ENCODE peak calls at places on chromosomes 12 and 14, in six cellular contexts. B is colonic mucosa, U is Caco-2, G is hepatocyte, P is lower leg skin, Z is mesendoderm. T is an unnamed sample.

GRCh38 chr14:67370830-67371229 is 10.7 kb downstream of the EIF2S1 start:
- DNase-seq in Z (no peak), B (no peak), G (no peak), P (no peak), U (no peak), T (no peak)

GRCh38 chr12:31922341-31923062 is 36.7 kb upstream of the RESF1 start:
- DNase-seq in U (no peak), G (no peak), P (no peak), B (no peak), Z (peak), T (no peak)

GRCh38 chr12:92136883-92137582 is 8.6 kb downstream of the BTG1 start:
- DNase-seq in U (no peak), G (peak), P (no peak), B (no peak), Z (no peak), T (peak)

GRCh38 chr12:52899338-52900035 is 5.4 kb downstream of the KRT8 start:
- DNase-seq in P (no peak), G (no peak), Z (no peak), B (no peak), U (no peak), T (peak)

GRCh38 chr12:41334390-41334789 is 146.3 kb downstream of the PDZRN4 start:
- DNase-seq in B (no peak), U (no peak), P (no peak), Z (peak), G (no peak), T (no peak)

GRCh38 chr12:42932937-42933336 is 343.4 kb upstream of the PRICKLE1 start:
- DNase-seq in U (no peak), Z (peak), P (no peak), B (no peak), G (no peak), T (no peak)

GRCh38 chr14:57979376-57980048 is 113.6 kb upstream of the SLC35F4 start:
- DNase-seq in P (no peak), U (no peak), G (no peak), Z (no peak), B (no peak), T (no peak)

GRCh38 chr14:67517083-67517482 is 16.0 kb upstream of the PLEKHH1 start:
- DNase-seq in U (no peak), P (no peak), Z (peak), B (no peak), G (peak), T (peak)

GRCh38 chr12:24555730-24556129 is 393.2 kb downstream of the BCAT1 start:
- DNase-seq in U (no peak), B (no peak), P (no peak), G (no peak), Z (peak), T (no peak)

GRCh38 chr12:67789266-67789665 is 140.7 kb downstream of the DYRK2 start:
- DNase-seq in U (no peak), G (no peak), Z (no peak), B (no peak), P (no peak), T (no peak)

GRCh38 chr12:111455448-111456320 is 50.0 kb downstream of the SH2B3 start:
- DNase-seq in P (no peak), B (no peak), G (no peak), U (no peak), Z (peak), T (no peak)

GRCh38 chr12:117084405-117085317 is 14.6 kb downstream of the TESC start:
- DNase-seq in U (no peak), B (no peak), G (no peak), Z (no peak), P (no peak), T (no peak)

GRCh38 chr12:47824198-47824597 is 4.5 kb upstream of the HDAC7 start:
- DNase-seq in G (no peak), U (no peak), B (no peak), Z (no peak), P (no peak), T (no peak)

DNA sequence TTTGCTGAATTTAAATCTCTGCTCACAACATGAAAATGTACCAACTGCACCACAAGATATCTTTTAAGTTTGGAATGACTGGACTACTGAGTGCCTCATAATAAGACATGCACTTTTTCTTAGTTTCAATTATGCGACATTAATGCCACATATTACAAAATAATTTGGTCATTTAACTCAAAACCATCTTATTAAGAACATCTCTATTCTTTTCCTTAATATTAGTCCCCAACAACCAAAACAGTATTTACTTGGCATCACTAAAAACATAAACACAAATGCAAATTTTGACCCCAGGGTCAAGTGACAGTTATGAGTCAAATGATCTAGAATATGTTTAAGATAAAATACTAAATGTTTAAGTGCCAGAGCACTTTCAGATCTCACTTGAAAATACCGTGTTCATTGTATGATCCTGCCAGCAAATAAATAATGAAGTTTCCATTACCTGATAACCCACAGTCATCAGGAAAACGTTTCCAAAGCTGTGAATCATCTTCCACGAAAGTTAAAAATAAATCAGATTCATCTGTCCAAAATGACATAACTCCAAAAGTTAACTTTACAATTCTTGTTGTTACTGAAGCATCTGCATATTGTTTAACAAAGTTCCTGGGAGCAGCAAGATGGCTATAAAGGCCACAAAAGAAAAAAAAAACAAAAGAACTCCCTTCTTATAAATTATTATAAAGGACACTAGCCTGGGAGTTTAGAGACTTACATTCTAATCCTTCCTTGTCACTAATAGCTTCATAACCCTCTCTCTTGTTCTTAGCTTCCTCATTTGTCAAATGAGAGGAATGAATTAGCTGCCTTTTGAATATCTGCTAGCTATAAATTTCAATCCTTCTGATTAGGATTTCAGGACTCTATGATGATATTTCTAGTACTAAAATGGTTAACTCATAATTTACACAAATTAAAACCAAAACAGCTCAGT is 30.5 kb upstream of the AP4S1 start:
- DNase-seq in Z (no peak), U (no peak), P (no peak), G (no peak), B (no peak), T (no peak)
- H3K4me3 ChIP-seq in Z (no peak), U (no peak), P (no peak), G (no peak), B (no peak), T (no peak)

GRCh38 chr12:80442426-80443222 is 1.4 kb upstream of the PTPRQ start:
- DNase-seq in B (no peak), G (peak), Z (peak), P (no peak), U (peak), T (no peak)
- H3K4me3 ChIP-seq in B (no peak), G (no peak), Z (no peak), P (no peak), U (no peak), T (no peak)

GRCh38 chr14:23181946-23182345 is 1.5 kb downstream of the SLC7A8 start:
- DNase-seq in Z (no peak), P (no peak), B (no peak), G (no peak), U (no peak), T (no peak)
- H3K4me3 ChIP-seq in Z (peak), P (no peak), B (peak), G (peak), U (peak), T (no peak)

GRCh38 chr14:104980601-104981531 is 2.7 kb upstream of the AHNAK2 start:
- DNase-seq in P (no peak), U (no peak), Z (no peak), G (peak), B (peak), T (no peak)

GRCh38 chr14:104977681-104978647 is at the start of gene AHNAK2:
- DNase-seq in G (peak), U (peak), Z (peak), P (no peak), B (peak), T (peak)

GRCh38 chr14:104977008-104977680 is 1.0 kb downstream of the AHNAK2 start:
- DNase-seq in G (peak), P (no peak), B (no peak), U (no peak), Z (no peak), T (no peak)

GRCh38 chr14:104979758-104980591 is 1.8 kb upstream of the AHNAK2 start:
- DNase-seq in B (peak), G (peak), Z (no peak), P (no peak), U (no peak), T (no peak)

DNA sequence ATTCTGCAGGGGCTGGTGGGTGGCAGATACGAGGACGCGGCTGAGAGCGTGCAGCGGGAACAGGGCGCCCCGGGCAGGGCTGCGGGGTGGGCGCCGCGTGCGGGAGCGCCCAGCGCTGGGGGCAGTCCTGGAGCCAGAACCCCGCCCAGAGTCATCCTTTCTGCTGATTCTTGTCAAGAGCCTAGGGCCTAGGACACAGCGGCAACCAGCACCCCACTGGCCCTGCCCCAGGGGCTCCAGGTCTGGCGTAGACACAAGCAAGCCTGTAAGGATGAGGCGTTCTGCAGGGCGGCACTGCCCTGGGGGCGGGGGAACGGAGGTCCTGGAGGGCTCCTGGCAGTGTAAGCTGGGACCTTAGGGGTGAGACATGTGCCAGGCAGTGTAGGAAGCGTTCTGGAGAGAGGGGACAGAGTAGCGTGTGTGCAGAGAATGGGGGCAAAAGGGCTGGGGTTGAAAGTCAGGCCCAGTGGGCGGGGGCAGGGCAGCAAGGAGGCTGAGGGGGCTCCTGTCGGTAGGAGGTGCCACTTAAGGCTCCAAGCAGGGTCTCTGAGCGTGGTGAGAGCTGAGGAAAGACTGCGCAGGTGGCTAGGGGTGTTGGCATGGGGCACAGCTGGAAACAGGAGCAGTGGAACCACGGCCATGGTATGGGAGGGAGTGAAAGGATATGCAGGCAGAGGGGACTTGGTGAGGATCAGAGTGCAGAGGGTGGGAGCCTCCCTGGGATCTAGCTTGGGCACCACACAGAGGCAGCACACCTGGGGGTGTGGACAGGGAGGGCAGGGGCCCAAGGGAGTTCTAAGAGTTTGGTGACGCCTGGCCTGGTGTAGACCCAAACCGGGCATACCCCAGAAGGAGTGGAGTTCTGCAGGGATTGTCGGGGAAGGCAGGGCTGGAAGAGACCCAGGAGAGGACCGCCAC is 859 bp upstream of the AHNAK2 start:
- DNase-seq in P (no peak), Z (no peak), B (peak), U (no peak), G (peak), T (no peak)
- H3K4me3 ChIP-seq in P (no peak), Z (no peak), B (peak), U (peak), G (peak), T (no peak)

GRCh38 chr12:102444707-102445106 is 35.7 kb downstream of the IGF1 start:
- DNase-seq in G (no peak), Z (no peak), P (no peak), B (no peak), U (no peak), T (no peak)
- H3K4me3 ChIP-seq in G (no peak), Z (no peak), P (no peak), B (no peak), U (no peak), T (no peak)

DNA sequence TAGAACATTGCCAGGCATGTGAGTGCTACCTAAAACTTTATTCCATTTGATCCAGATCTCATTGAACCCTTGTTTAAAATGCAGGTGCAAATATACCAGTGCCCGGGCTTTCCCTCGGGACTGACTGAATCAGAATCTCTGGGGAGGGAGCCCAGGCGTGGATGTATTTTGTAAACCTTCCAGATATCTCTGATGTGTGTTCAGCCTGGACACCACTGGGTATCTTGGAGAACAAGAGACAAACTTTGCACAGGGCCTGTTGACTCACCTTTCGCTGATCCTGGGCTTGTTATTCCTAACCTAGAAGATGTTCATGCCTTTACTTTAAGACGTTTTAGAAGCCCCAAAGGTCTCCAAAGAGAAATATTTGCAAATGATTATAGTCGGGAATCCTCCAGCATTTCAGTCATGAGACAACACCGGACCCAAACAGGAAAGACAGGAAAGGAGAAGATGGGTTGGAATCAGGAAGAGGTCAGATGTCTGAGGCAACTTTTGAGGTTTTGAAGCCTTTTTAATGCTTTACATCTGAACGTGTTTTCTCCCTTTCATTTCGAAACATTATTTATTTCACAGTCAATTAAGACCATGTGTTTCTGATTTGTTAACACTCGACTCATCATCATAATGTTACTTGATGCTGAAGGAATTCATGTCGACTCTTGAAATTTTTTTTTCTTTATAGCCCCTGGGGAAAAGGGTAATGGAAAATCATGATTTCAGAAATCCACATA is 118.6 kb downstream of the PLXNC1 start:
- DNase-seq in Z (no peak), U (peak), B (no peak), P (peak), G (no peak), T (no peak)
- H3K4me3 ChIP-seq in Z (no peak), U (no peak), B (no peak), P (no peak), G (no peak), T (no peak)

GRCh38 chr14:79356040-79356439 is 855.3 kb downstream of the DIO2 start:
- DNase-seq in Z (peak), G (no peak), U (no peak), P (no peak), B (no peak), T (no peak)
- H3K4me3 ChIP-seq in Z (no peak), G (no peak), U (no peak), P (no peak), B (no peak), T (no peak)

T was measured in small intestine.